ENCODE peak calls at places on chromosome 1, in five cellular contexts. F, P, B, T and K are unnamed samples.

GRCh38 chr1:58883037-58883887 is 99.4 kb upstream of the JUN start:
- DNase-seq in F (no peak), B (peak), P (peak), T (peak), K (no peak)

GRCh38 chr1:236717811-236718210 is 31.5 kb downstream of the ACTN2 start:
- DNase-seq in B (no peak), F (no peak), T (no peak), P (no peak), K (no peak)

GRCh38 chr1:228174482-228175315 is 9.1 kb downstream of the IBA57 start:
- DNase-seq in B (no peak), T (peak), P (peak), F (peak), K (no peak)

GRCh38 chr1:204846546-204846945 is 24.1 kb upstream of the NFASC start:
- DNase-seq in T (no peak), B (no peak), F (no peak), P (no peak), K (no peak)

GRCh38 chr1:208431721-208432120 is 187.5 kb upstream of the PLXNA2 start:
- DNase-seq in B (no peak), F (no peak), T (no peak), P (no peak), K (no peak)

GRCh38 chr1:29033829-29034466 is 89.8 kb downstream of the TMEM200B start:
- DNase-seq in T (peak), B (peak), P (peak), F (no peak), K (peak)

GRCh38 chr1:209403921-209404320 is 179.6 kb upstream of the CAMK1G start:
- DNase-seq in F (no peak), B (no peak), P (no peak), T (no peak), K (no peak)

GRCh38 chr1:153260980-153261792 is 1.7 kb downstream of the LORICRIN start:
- DNase-seq in B (no peak), P (no peak), T (no peak), F (peak), K (no peak)

GRCh38 chr1:203091761-203092330 is 6.0 kb upstream of the MYOG start:
- DNase-seq in T (no peak), F (no peak), P (no peak), B (no peak), K (no peak)

GRCh38 chr1:214241060-214241459 is 39.9 kb upstream of the SMYD2 start:
- DNase-seq in P (no peak), T (no peak), F (no peak), B (no peak), K (no peak)

GRCh38 chr1:109498161-109498801 is 4.4 kb downstream of the CYB561D1 start:
- DNase-seq in F (peak), P (peak), T (peak), B (no peak), K (no peak)

GRCh38 chr1:13851726-13852125 is 151.7 kb downstream of the PRDM2 start:
- DNase-seq in P (no peak), B (no peak), T (no peak), F (no peak), K (no peak)

GRCh38 chr1:3135073-3135745 is 66.2 kb downstream of the PRDM16 start:
- DNase-seq in F (no peak), T (no peak), P (no peak), B (no peak), K (no peak)

GRCh38 chr1:226950316-226950715 is 10.2 kb downstream of the COQ8A start:
- DNase-seq in T (no peak), P (no peak), F (no peak), B (no peak), K (no peak)
- TF ChIP-seq ESRRA in T (no peak), P (no peak), F (no peak), B (no peak), K (no peak)

GRCh38 chr1:187871177-187871576 is 1042.4 kb downstream of the PLA2G4A start:
- DNase-seq in F (no peak), T (no peak), P (no peak), B (no peak), K (no peak)
- TF ChIP-seq ESRRA in F (no peak), T (no peak), P (no peak), B (no peak), K (no peak)

GRCh38 chr1:190029441-190029840 is 448.2 kb downstream of the BRINP3 start:
- DNase-seq in F (no peak), T (no peak), P (no peak), B (no peak), K (no peak)
- TF ChIP-seq ESRRA in F (no peak), T (no peak), P (no peak), B (no peak), K (no peak)

GRCh38 chr1:1777510-1777909 is 760 bp downstream of the NADK start:
- DNase-seq in B (no peak), T (peak), P (no peak), F (no peak), K (no peak)

GRCh38 chr1:1778827-1779675 is 781 bp upstream of the NADK start:
- DNase-seq in T (peak), F (peak), B (peak), P (peak), K (peak)

GRCh38 chr1:1776672-1777393 is 1.4 kb downstream of the NADK start:
- DNase-seq in T (no peak), F (no peak), P (no peak), B (no peak), K (no peak)

GRCh38 chr1:1779691-1780597 is 1.7 kb upstream of the NADK start:
- DNase-seq in P (no peak), T (peak), F (peak), B (no peak), K (peak)

DNA sequence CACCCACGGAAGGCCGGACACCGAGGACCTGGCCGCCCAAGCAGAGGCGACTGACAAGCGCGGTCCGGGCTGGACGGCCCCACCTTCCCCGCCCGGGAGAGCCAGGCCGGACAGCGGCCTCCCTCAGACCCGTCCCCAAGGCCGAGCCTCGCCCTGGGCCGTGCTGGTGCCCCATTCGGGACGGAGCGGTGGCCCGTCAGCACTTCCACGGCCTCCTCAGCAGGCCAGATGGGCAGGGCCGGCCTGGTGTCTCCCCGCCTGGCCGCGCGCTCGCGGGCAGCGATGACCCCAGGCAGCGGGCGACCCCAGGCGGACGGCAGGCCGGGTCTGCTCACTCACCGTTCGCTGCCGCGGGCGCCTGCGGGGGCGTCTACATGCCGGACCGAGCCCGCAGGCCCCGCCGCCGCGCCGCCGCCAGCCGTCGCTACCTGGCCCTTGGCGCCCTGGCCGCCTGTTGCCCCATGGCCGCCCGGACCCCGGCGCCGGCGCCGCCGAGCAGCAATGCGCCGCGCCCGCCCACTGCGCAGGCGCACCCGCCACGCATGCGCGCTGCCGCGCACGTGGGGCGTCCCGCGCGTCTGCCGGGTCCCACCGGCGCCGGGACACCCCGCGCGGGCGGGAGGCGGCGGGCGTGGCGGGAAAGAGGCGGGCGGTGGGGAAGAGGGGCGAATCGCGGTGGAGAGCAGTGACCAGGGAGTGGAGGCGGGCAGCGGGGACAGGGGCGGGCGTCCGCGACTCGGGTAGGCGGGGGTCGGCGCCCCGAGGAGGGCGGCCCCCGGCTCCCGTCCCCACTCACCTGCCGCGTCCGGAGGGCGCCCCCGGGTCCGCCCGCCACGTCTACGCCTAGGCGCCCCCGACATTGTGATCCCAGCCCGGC is at the start of gene NADK:
- DNase-seq in P (peak), F (peak), T (peak), B (no peak), K (no peak)
- TF ChIP-seq ESRRA in P (no peak), F (peak), T (no peak), B (no peak), K (no peak)

DNA sequence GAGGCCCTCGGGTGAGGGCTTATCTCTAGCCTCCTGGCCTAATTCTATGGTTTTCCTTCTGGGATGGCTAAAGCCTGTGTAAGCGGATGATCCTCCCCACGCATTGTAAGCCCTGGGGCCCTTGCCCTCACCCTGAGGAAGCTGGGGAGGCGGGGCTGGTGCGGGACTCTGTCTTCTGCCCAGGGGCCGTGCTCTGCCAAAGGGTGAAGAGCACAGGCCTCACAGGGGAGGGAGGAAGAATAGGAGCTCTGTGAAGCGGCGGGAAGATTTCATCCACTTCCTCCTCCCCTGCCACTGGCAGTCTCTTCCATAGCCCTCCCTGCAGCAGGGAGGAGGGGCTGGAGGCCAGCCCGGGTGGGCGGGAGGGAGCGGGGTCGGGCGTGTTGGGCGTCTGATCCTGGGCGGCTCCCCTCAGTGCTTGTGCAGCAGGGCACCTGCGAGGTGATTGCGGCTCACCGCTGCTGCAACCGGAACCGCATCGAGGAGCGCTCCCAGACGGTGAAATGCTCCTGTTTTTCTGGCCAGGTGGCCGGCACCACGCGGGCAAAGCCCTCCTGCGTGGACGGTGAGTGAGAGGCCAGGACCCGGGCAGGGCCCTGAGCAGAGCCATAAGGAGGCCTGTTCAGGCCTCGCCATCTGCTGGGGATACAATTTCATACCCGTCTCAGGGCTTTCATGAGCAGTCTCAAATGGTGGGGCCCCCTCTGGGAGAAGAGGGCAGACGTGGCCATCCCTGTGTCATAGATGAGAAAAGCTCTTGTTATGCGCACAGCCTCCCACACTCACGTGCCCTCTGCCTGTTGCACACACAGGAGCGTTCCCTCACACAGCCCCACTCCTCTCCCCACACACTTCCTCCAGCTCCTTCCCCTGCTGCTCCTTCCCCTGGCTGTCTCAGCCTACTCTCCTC is 7.7 kb upstream of the PPM1J start:
- DNase-seq in F (peak), B (no peak), P (no peak), T (no peak), K (no peak)
- TF ChIP-seq ESRRA in F (no peak), B (no peak), P (no peak), T (no peak), K (no peak)

GRCh38 chr1:211675230-211676105 is at the start of gene NEK2:
- DNase-seq in P (peak), T (peak), B (peak), F (peak), K (peak)

GRCh38 chr1:211677659-211678058 is 2.2 kb upstream of the NEK2 start:
- DNase-seq in F (no peak), B (no peak), T (no peak), P (no peak), K (no peak)

GRCh38 chr1:211680752-211681327 is 5.4 kb upstream of the NEK2 start:
- DNase-seq in P (peak), F (peak), T (peak), B (peak), K (peak)

DNA sequence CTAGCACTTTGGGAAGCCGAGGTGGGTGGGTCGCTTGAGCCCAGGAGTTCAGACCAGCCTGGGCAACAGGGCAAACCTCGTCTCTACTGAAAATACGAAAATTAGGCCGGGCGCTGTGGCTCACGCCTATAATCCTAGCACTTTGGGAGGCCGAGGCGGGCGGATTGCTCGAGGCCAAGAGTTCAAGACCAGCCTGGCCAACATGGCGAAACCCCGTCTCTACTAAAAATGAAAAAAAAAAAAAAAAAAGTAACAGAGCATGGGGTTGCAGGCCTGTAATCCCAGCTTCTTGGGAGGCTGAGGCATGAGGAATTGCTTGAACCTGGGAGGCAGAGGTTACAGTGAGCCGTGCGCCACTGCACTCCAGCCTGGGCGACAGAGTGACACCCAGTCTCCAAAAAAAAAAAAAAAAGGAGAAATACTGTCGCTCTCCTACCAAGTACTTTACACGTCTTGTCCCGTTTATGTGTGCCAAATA is 724 bp upstream of the NEK2 start:
- DNase-seq in P (no peak), B (no peak), F (no peak), T (no peak), K (no peak)
- TF ChIP-seq ESRRA in P (no peak), B (peak), F (no peak), T (no peak), K (no peak)